ENCODE peak calls at places on chromosomes 6 and 20, in four cellular contexts. A is pancreas, M is colonic mucosa, O is HFFc6. P is an unnamed sample.

GRCh38 chr6:159151266-159151855 is 17.8 kb upstream of the FNDC1 start:
- DNase-seq in A (peak; percentile 56), M (peak; percentile 54), O (peak; percentile 51), P (peak; percentile 63)

GRCh38 chr20:31718952-31719643 is 3.6 kb downstream of the BCL2L1 start:
- DNase-seq in A (no peak), M (peak; percentile 54), O (no peak), P (peak; percentile 66)

GRCh38 chr6:105326838-105327745 is 75.8 kb downstream of the PREP start:
- DNase-seq in A (peak; percentile 25), M (no peak), O (peak; percentile 79), P (peak; percentile 77)

GRCh38 chr6:90080876-90081464 is 186.7 kb downstream of the GJA10 start:
- DNase-seq in A (no peak), M (no peak), O (no peak), P (no peak)

GRCh38 chr6:116773886-116774285 is 8.4 kb upstream of the FAM162B start:
- DNase-seq in A (no peak), M (no peak), O (no peak), P (peak; percentile 47)

GRCh38 chr20:33684533-33685327 is 1.5 kb downstream of the E2F1 start:
- DNase-seq in A (no peak), M (no peak), O (no peak), P (no peak)

GRCh38 chr6:27604986-27605385 is 132.1 kb upstream of the ZNF184 start:
- DNase-seq in A (no peak), M (no peak), O (no peak), P (peak; percentile 39)

GRCh38 chr6:15340775-15341174 is 94.9 kb downstream of the JARID2 start:
- DNase-seq in A (no peak), M (no peak), O (no peak), P (no peak)

GRCh38 chr6:72411872-72412708 is 209.8 kb upstream of the KCNQ5 start:
- DNase-seq in A (peak; percentile 86), M (peak; percentile 63), O (peak; percentile 74), P (peak; percentile 73)

GRCh38 chr20:21189761-21190523 is 64.1 kb downstream of the KIZ start:
- DNase-seq in A (no peak), M (no peak), O (no peak), P (no peak)

GRCh38 chr6:39432311-39433025 is 110.0 kb upstream of the KCNK16 start:
- DNase-seq in A (no peak), M (no peak), O (no peak), P (no peak)

GRCh38 chr20:63469713-63470101 is 2.7 kb downstream of the KCNQ2 start:
- DNase-seq in A (no peak), M (no peak), O (no peak), P (no peak)

GRCh38 chr20:48897298-48898044 is 24.0 kb upstream of the ARFGEF2 start:
- DNase-seq in A (no peak), M (no peak), O (peak; percentile 89), P (peak; percentile 70)

GRCh38 chr6:63839485-63839884 is 203.9 kb downstream of the PHF3 start:
- DNase-seq in A (no peak), M (no peak), O (no peak), P (peak; percentile 5)

GRCh38 chr20:50491926-50492634 is 18.1 kb upstream of the PTPN1 start:
- DNase-seq in A (no peak), M (peak; percentile 72), O (no peak), P (peak; percentile 92)

GRCh38 chr6:29524982-29525639 is 34.4 kb downstream of the UBD start:
- DNase-seq in A (no peak), M (no peak), O (no peak), P (no peak)

GRCh38 chr6:108029226-108029921 is 45.2 kb downstream of the OSTM1 start:
- DNase-seq in A (no peak), M (no peak), O (no peak), P (no peak)

GRCh38 chr6:129104560-129104959 is 221.6 kb downstream of the LAMA2 start:
- DNase-seq in A (no peak), M (no peak), O (no peak), P (no peak)

GRCh38 chr20:3218307-3218988 is 9.2 kb downstream of the ITPA start:
- DNase-seq in A (peak; percentile 68), M (peak; percentile 62), O (no peak), P (peak; percentile 60)

GRCh38 chr6:134175532-134176282 is 123.3 kb upstream of the SLC2A12 start:
- DNase-seq in A (peak; percentile 87), M (peak; percentile 66), O (peak; percentile 78), P (peak; percentile 79)

GRCh38 chr20:8454137-8454712 is 322.2 kb downstream of the PLCB1 start:
- DNase-seq in A (no peak), M (no peak), O (peak; percentile 96), P (peak; percentile 85)

GRCh38 chr6:15489563-15489962 is 173.3 kb downstream of the DTNBP1 start:
- DNase-seq in A (no peak), M (no peak), O (no peak), P (no peak)

GRCh38 chr6:108874470-108875160 is 26.4 kb downstream of the ARMC2 start:
- DNase-seq in A (no peak), M (no peak), O (peak; percentile 18), P (peak; percentile 55)

GRCh38 chr20:63567382-63568169 is 6.5 kb downstream of the HELZ2 start:
- DNase-seq in A (no peak), M (no peak), O (no peak), P (no peak)

GRCh38 chr6:75418233-75418632 is 75.4 kb downstream of the FILIP1 start:
- DNase-seq in A (no peak), M (no peak), O (peak; percentile 65), P (peak; percentile 53)

GRCh38 chr6:36615018-36615761 is 21.0 kb downstream of the SRSF3 start:
- DNase-seq in A (peak; percentile 46), M (peak; percentile 40), O (peak; percentile 41), P (peak; percentile 80)

GRCh38 chr6:95923518-95923917 is 92.3 kb upstream of the FUT9 start:
- DNase-seq in A (peak; percentile 9), M (no peak), O (no peak), P (peak; percentile 41)

GRCh38 chr20:32970115-32970972 is 33.9 kb downstream of the SUN5 start:
- DNase-seq in A (peak; percentile 4), M (peak; percentile 4), O (no peak), P (no peak)

DNA sequence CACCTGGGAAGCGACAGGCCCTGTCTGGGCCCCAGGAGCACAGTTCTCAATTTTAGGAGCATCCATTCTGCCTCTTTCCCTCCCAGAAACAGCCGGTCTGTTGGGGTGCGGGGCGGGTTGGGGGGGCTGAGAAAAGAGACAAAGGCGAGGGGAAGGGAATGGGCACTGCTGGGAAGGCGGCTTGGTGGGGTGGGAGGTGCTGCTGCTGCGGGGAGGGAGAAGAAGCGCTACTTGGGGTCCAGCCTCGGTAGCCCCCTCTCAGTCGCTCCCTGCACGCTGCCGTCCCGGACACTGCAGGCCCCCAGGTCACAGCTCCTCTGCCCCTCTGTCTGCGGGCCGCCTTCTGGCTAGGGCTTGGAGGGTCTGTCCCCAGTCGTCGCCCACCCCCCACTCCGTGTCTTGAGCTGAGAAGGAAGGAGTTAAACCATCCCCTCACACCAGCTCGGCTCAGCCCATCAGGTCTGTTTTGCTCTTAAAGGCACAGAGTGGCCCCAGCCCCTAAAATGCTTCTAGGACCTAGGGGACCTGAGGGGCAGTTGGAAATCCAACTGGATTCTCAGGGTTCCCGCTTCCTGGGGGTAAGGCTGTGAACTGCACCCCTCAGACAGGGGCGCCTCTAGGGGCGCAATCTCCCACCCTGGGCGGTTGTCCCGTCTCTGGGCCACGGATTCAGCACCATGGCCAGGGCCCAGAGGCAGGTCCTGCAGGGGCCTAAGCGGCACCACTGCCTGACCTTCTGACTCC is 740 bp downstream of the GDAP1L1 start:
- DNase-seq in A (peak; percentile 14), M (no peak), O (peak; percentile 0), P (peak; percentile 39)
- TF ChIP-seq CTCF in A (no peak), M (no peak), O (peak; percentile 60), P (no peak)

DNA sequence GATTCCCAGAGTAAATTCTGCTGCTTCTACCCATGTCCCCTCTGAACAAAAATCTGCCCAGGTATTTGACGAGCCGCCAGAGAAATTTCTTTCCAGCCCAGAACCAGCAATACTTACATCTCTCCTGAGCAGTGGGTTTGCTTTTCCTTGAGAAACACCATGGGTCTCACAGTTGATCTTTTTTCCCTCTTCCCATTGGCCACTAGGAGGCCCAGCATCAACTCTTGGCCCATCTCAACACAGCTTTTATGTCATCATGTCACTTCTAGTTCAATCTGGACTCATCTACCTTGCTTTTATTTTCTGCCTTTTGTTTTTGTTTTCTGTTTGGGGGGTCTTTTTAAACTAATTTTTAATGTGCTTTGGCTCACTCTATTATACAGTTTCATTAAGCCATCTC is 18.8 kb downstream of the MAFB start:
- DNase-seq in A (no peak), M (no peak), O (no peak), P (no peak)
- TF ChIP-seq CTCF in A (no peak), M (no peak), O (peak; percentile 31), P (no peak)

GRCh38 chr20:59526242-59527225 is 77.8 kb upstream of the PHACTR3 start:
- DNase-seq in A (no peak), M (no peak), O (no peak), P (no peak)
- TF ChIP-seq CTCF in A (no peak), M (no peak), O (peak; percentile 51), P (peak; percentile 32)

GRCh38 chr6:119284861-119285521 is 64.6 kb downstream of the MAN1A1 start:
- DNase-seq in A (no peak), M (no peak), O (no peak), P (peak; percentile 36)
- TF ChIP-seq CTCF in A (no peak), M (no peak), O (no peak), P (no peak)

GRCh38 chr20:58838174-58838573 is 12.5 kb downstream of the GNAS-AS1 start:
- DNase-seq in A (no peak), M (no peak), O (no peak), P (no peak)
- TF ChIP-seq CTCF in A (no peak), M (no peak), O (no peak), P (no peak)

GRCh38 chr6:2744206-2744771 is 6.4 kb downstream of the MYLK4 start:
- DNase-seq in A (peak; percentile 81), M (no peak), O (peak; percentile 14), P (no peak)
- TF ChIP-seq CTCF in A (peak; percentile 11), M (no peak), O (peak; percentile 71), P (peak; percentile 18)

P was measured in MCF 10A.